ENCODE peak calls at places on chromosomes 5 and 9, in nine cellular contexts. J is MM.1S, P is A673, U is GM12878, X is GM23248, H is hepatocyte, V is HCT116, K is fibroblast of lung, N is endothelial cell of umbilical vein. M is an unnamed sample.
A peak's percentile ranks its signal among the peaks of the same experiment; 100 is the strongest.

GRCh38 chr5:140128376-140128775 is 2.6 kb downstream of the IGIP start:
- DNase-seq in N (no peak), K (no peak), U (no peak), H (no peak), X (no peak), P (no peak), V (no peak), J (no peak), M (no peak)

GRCh38 chr5:110803467-110804326 is 64.9 kb downstream of the SLC25A46 start:
- DNase-seq in J (no peak), K (no peak), U (no peak), H (no peak), V (no peak), P (no peak), X (no peak), N (no peak), M (no peak)

GRCh38 chr5:78509884-78510769 is 138.4 kb downstream of the LHFPL2 start:
- DNase-seq in U (no peak), H (peak; percentile 61), X (peak; percentile 61), P (no peak), K (no peak), N (peak; percentile 60), V (no peak), J (peak; percentile 68), M (peak; percentile 18)

GRCh38 chr9:1510712-1511111 is 460.6 kb downstream of the DMRT2 start:
- DNase-seq in U (no peak), H (no peak), X (no peak), P (no peak), K (no peak), V (no peak), J (no peak), N (no peak), M (no peak)

GRCh38 chr5:179301796-179302195 is 43.5 kb downstream of the ADAMTS2 start:
- DNase-seq in U (no peak), X (no peak), K (no peak), H (no peak), N (no peak), V (no peak), P (no peak), J (no peak), M (no peak)

GRCh38 chr5:32600057-32600622 is 14.8 kb downstream of the SUB1 start:
- DNase-seq in U (no peak), V (no peak), J (no peak), X (peak; percentile 87), N (peak; percentile 81), P (no peak), K (peak; percentile 89), H (peak; percentile 12), M (no peak)

GRCh38 chr5:98060148-98060547 is 713.3 kb upstream of the RGMB start:
- DNase-seq in J (peak; percentile 63), H (no peak), P (no peak), X (no peak), K (no peak), U (no peak), V (no peak), N (no peak), M (no peak)

GRCh38 chr5:80034962-80035821 is at the start of gene THBS4:
- DNase-seq in J (no peak), V (no peak), X (peak; percentile 16), N (no peak), H (peak; percentile 18), K (no peak), U (no peak), P (no peak), M (no peak)

GRCh38 chr5:64489857-64490256 is 16.0 kb upstream of the RGS7BP start:
- DNase-seq in K (no peak), X (no peak), V (no peak), U (no peak), P (no peak), H (no peak), J (no peak), N (no peak), M (no peak)

GRCh38 chr9:33348998-33349397 is 53.4 kb downstream of the AQP7 start:
- DNase-seq in H (no peak), N (no peak), V (no peak), J (no peak), X (no peak), P (no peak), K (no peak), U (no peak), M (no peak)

GRCh38 chr5:116442095-116442534 is 132.5 kb downstream of the SEMA6A start:
- DNase-seq in K (peak; percentile 37), N (no peak), U (no peak), X (peak; percentile 36), J (no peak), H (peak; percentile 24), V (no peak), P (peak; percentile 5), M (no peak)

GRCh38 chr9:34334337-34334824 is 5.0 kb downstream of the NUDT2 start:
- DNase-seq in K (no peak), V (no peak), U (no peak), P (no peak), N (no peak), H (no peak), X (no peak), J (no peak), M (no peak)

GRCh38 chr9:113222482-113222841 is 1.1 kb downstream of the SLC31A1 start:
- DNase-seq in J (no peak), N (peak; percentile 5), P (no peak), H (peak; percentile 51), X (peak; percentile 74), K (peak; percentile 43), V (no peak), U (no peak), M (no peak)

GRCh38 chr5:176371621-176372539 is 6.6 kb downstream of the ARL10 start:
- DNase-seq in K (no peak), J (no peak), H (no peak), X (no peak), P (no peak), N (no peak), V (no peak), U (no peak), M (no peak)

GRCh38 chr9:3520564-3520963 is 5.2 kb downstream of the RFX3 start:
- DNase-seq in P (no peak), K (no peak), U (no peak), H (no peak), J (no peak), V (no peak), X (no peak), N (no peak), M (no peak)

GRCh38 chr5:126334755-126335154 is 88.5 kb upstream of the GRAMD2B start:
- DNase-seq in P (no peak), H (no peak), X (no peak), J (no peak), K (peak; percentile 9), N (no peak), U (no peak), V (no peak), M (no peak)

GRCh38 chr5:37552770-37553719 is 173.9 kb downstream of the WDR70 start:
- DNase-seq in K (peak; percentile 70), V (no peak), J (no peak), U (no peak), N (peak; percentile 99), P (peak; percentile 97), H (peak; percentile 29), X (no peak), M (peak; percentile 23)

DNA sequence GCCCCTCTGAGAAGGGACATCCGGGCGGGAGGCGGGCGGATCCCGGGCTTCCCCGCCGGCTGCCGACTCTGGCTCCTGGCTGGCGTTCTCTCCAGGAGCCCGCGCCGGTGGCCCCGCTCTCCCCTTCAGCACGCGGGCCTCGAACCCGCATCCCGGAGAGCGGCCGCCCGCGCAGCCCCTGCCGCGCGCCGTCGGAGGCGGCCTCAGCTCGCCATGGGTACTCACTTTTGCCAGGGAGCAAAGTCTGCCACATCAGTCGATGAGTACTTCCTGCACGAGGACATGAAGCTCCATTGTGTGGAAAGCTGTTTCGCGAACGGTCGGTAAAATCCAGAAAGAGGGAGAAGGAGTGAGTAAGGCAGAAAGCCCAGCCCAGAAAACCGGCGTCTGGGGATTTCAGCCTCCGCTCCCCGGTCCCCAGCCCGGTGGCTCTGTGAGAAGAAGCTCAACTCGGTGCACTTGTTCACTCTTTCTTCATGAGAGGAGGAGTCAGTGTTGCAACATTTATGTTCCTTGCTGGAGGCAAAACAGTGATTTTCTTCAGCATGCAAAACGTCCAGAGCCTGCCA is at the start of gene PRLR:
- DNase-seq in J (no peak), K (peak; percentile 38), H (peak; percentile 77), P (peak; percentile 27), V (no peak), U (no peak), N (no peak), X (peak; percentile 71), M (no peak)
- TF ChIP-seq EZH2 in J (no peak), K (no peak), H (no peak), P (no peak), V (no peak), U (no peak), N (peak; percentile 30), X (no peak), M (no peak)

GRCh38 chr9:91192785-91193657 is 168.7 kb downstream of the AUH start:
- DNase-seq in H (peak; percentile 94), U (no peak), J (peak; percentile 86), N (peak; percentile 96), X (peak; percentile 100), V (peak; percentile 97), K (peak; percentile 100), P (peak; percentile 79), M (peak; percentile 64)

GRCh38 chr9:91192379-91192775 is 169.3 kb downstream of the AUH start:
- DNase-seq in P (no peak), X (peak; percentile 39), K (peak; percentile 69), J (peak; percentile 99), N (no peak), H (no peak), U (no peak), V (no peak), M (no peak)

GRCh38 chr9:91191443-91192378 is 170.0 kb downstream of the AUH start:
- DNase-seq in K (no peak), U (no peak), H (no peak), P (no peak), X (no peak), N (no peak), J (peak; percentile 89), V (no peak), M (no peak)

GRCh38 chr9:91195372-91196012 is 166.2 kb downstream of the AUH start:
- DNase-seq in P (no peak), X (no peak), J (no peak), V (no peak), U (no peak), K (no peak), H (no peak), N (no peak), M (no peak)

GRCh38 chr9:91193658-91194391 is 167.9 kb downstream of the AUH start:
- DNase-seq in K (peak; percentile 98), V (peak; percentile 64), U (no peak), N (peak; percentile 94), H (peak; percentile 93), X (peak; percentile 97), J (peak; percentile 96), P (peak; percentile 75), M (peak; percentile 70)
- TF ChIP-seq EZH2 in K (no peak), V (no peak), U (no peak), N (no peak), H (no peak), X (no peak), J (no peak), P (no peak), M (no peak)

GRCh38 chr5:173239233-173239593 is 4.2 kb upstream of the NKX2-5 start:
- DNase-seq in K (no peak), U (no peak), H (no peak), J (no peak), V (no peak), N (no peak), P (no peak), X (no peak), M (no peak)
- TF ChIP-seq EZH2 in K (no peak), U (no peak), H (no peak), J (no peak), V (no peak), N (no peak), P (no peak), X (no peak), M (no peak)

GRCh38 chr5:1960595-1961303 is 78.0 kb upstream of the IRX4 start:
- DNase-seq in N (no peak), X (no peak), J (no peak), U (no peak), H (no peak), V (no peak), P (no peak), K (no peak), M (no peak)
- TF ChIP-seq EZH2 in N (no peak), X (no peak), J (no peak), U (no peak), H (no peak), V (no peak), P (no peak), K (no peak), M (no peak)